ENCODE peak calls at places on chromosome 1, in six cellular contexts. F is IMR-90; Z is stimulated activated effector memory CD8-positive, alpha-beta T cell treated with anti-CD3 and anti-CD28 coated beads, Interleukin-12 subunit alpha, Interleukin-12 subunit beta, amount 100 ng/mL, for 72 hours; S is COLO829; X is heart left ventricle; B is pons. E is an unnamed sample.

GRCh38 chr1:91791691-91792392 is 94.1 kb downstream of the TGFBR3 start:
- DNase-seq in F (no peak), Z (no peak), S (no peak), X (no peak), B (no peak), E (no peak)

GRCh38 chr1:208803371-208803811 is 559.2 kb upstream of the PLXNA2 start:
- DNase-seq in F (no peak), Z (no peak), S (no peak), X (no peak), B (no peak), E (no peak)

GRCh38 chr1:87399264-87399663 is 70.6 kb downstream of the LMO4 start:
- DNase-seq in F (no peak), Z (no peak), S (no peak), X (no peak), B (no peak), E (no peak)

GRCh38 chr1:65001238-65001792 is 35.0 kb upstream of the JAK1 start:
- DNase-seq in F (peak), Z (peak), S (no peak), X (peak), B (no peak), E (no peak)

GRCh38 chr1:226549937-226550670 is 1.5 kb downstream of the STUM start:
- DNase-seq in F (no peak), Z (peak), S (no peak), X (peak), B (peak), E (peak)

GRCh38 chr1:221602866-221603265 is 139.0 kb downstream of the DUSP10 start:
- DNase-seq in F (peak), Z (no peak), S (no peak), X (no peak), B (no peak), E (no peak)

GRCh38 chr1:170539154-170539553 is 7.2 kb downstream of the GORAB start:
- DNase-seq in F (no peak), Z (no peak), S (no peak), X (no peak), B (no peak), E (no peak)

GRCh38 chr1:153540394-153541361 is at the start of gene S100A5:
- DNase-seq in F (peak), Z (peak), S (no peak), X (no peak), B (peak), E (no peak)

GRCh38 chr1:78678324-78678723 is 28.7 kb downstream of the IFI44 start:
- DNase-seq in F (no peak), Z (no peak), S (no peak), X (no peak), B (no peak), E (no peak)

GRCh38 chr1:160625725-160626498 is 20.9 kb downstream of the SLAMF1 start:
- DNase-seq in F (no peak), Z (peak), S (no peak), X (no peak), B (peak), E (peak)

GRCh38 chr1:207860531-207860930 is 50.4 kb downstream of the CD34 start:
- DNase-seq in F (no peak), Z (no peak), S (no peak), X (no peak), B (no peak), E (no peak)

GRCh38 chr1:96927125-96927524 is 205.5 kb downstream of the PTBP2 start:
- DNase-seq in F (peak), Z (no peak), S (no peak), X (no peak), B (no peak), E (no peak)

GRCh38 chr1:234118911-234119310 is 214.4 kb downstream of the SLC35F3 start:
- DNase-seq in F (no peak), Z (no peak), S (no peak), X (no peak), B (no peak), E (no peak)

GRCh38 chr1:76229279-76229977 is 154.9 kb downstream of the ST6GALNAC3 start:
- DNase-seq in F (no peak), Z (no peak), S (no peak), X (no peak), B (no peak), E (no peak)

E was measured in midbrain.